ENCODE peak calls at places on chromosomes 3 and 15, in six cellular contexts. One of them, this sample, is unnamed.

GRCh38 chr3:116199063-116199462 is 246.2 kb downstream of the LSAMP start:
- DNase-seq in stomach: no peak
- DNase-seq in GM23338: no peak
- DNase-seq in GM12891: no peak
- DNase-seq in HL-60: no peak
- DNase-seq in vagina: no peak
- DNase-seq in this sample: no peak

GRCh38 chr3:16587703-16588070 is 17.5 kb downstream of the DAZL start:
- DNase-seq in stomach: no peak
- DNase-seq in GM23338: no peak
- DNase-seq in GM12891: no peak
- DNase-seq in HL-60: no peak
- DNase-seq in vagina: no peak
- DNase-seq in this sample: no peak

GRCh38 chr3:123244128-123244527 is 42.4 kb downstream of the SEC22A start:
- DNase-seq in stomach: no peak
- DNase-seq in GM23338: no peak
- DNase-seq in GM12891: no peak
- DNase-seq in HL-60: no peak
- DNase-seq in vagina: no peak
- DNase-seq in this sample: no peak

GRCh38 chr15:92306662-92307061 is 87.0 kb upstream of the ST8SIA2 start:
- DNase-seq in stomach: no peak
- DNase-seq in GM23338: peak
- DNase-seq in GM12891: no peak
- DNase-seq in HL-60: peak
- DNase-seq in vagina: no peak
- DNase-seq in this sample: no peak

GRCh38 chr3:48402281-48402732 is 27.6 kb downstream of the PLXNB1 start:
- DNase-seq in stomach: peak
- DNase-seq in GM23338: no peak
- DNase-seq in GM12891: no peak
- DNase-seq in HL-60: no peak
- DNase-seq in vagina: no peak
- DNase-seq in this sample: peak

GRCh38 chr3:78322780-78323179 is 1282.9 kb downstream of the ROBO2 start:
- DNase-seq in stomach: no peak
- DNase-seq in GM23338: peak
- DNase-seq in GM12891: no peak
- DNase-seq in HL-60: no peak
- DNase-seq in vagina: no peak
- DNase-seq in this sample: no peak

GRCh38 chr3:124234852-124235252 is 242.9 kb upstream of the ROPN1 start:
- DNase-seq in stomach: no peak
- DNase-seq in GM23338: no peak
- DNase-seq in GM12891: no peak
- DNase-seq in HL-60: no peak
- DNase-seq in vagina: no peak
- DNase-seq in this sample: no peak

GRCh38 chr3:30776186-30776815 is 118.2 kb downstream of the GADL1 start:
- DNase-seq in stomach: no peak
- DNase-seq in GM23338: no peak
- DNase-seq in GM12891: no peak
- DNase-seq in HL-60: no peak
- DNase-seq in vagina: no peak
- DNase-seq in this sample: no peak

GRCh38 chr15:22887157-22887951 is 48.9 kb downstream of the NIPA2 start:
- DNase-seq in stomach: no peak
- DNase-seq in GM23338: no peak
- DNase-seq in GM12891: no peak
- DNase-seq in HL-60: no peak
- DNase-seq in vagina: no peak
- DNase-seq in this sample: no peak

GRCh38 chr15:46502668-46503067 is 867.8 kb downstream of the SQOR start:
- DNase-seq in stomach: no peak
- DNase-seq in GM23338: peak
- DNase-seq in GM12891: no peak
- DNase-seq in HL-60: no peak
- DNase-seq in vagina: no peak
- DNase-seq in this sample: no peak

GRCh38 chr15:68363353-68363752 is 68.6 kb downstream of the ITGA11 start:
- DNase-seq in stomach: no peak
- DNase-seq in GM23338: no peak
- DNase-seq in GM12891: no peak
- DNase-seq in HL-60: no peak
- DNase-seq in vagina: no peak
- DNase-seq in this sample: no peak

GRCh38 chr3:127208483-127209100 is 15.7 kb downstream of the PRR23E start:
- DNase-seq in stomach: peak
- DNase-seq in GM23338: no peak
- DNase-seq in GM12891: no peak
- DNase-seq in HL-60: no peak
- DNase-seq in vagina: peak
- DNase-seq in this sample: peak

GRCh38 chr15:47523669-47524068 is 193.6 kb upstream of the SEMA6D start:
- DNase-seq in stomach: no peak
- DNase-seq in GM23338: no peak
- DNase-seq in GM12891: no peak
- DNase-seq in HL-60: peak
- DNase-seq in vagina: no peak
- DNase-seq in this sample: no peak

GRCh38 chr15:39918688-39919385 is 1.2 kb downstream of the GPR176 start:
- DNase-seq in stomach: no peak
- DNase-seq in GM23338: no peak
- DNase-seq in GM12891: no peak
- DNase-seq in HL-60: no peak
- DNase-seq in vagina: no peak
- DNase-seq in this sample: no peak

GRCh38 chr15:26888761-26889160 is 21.9 kb downstream of the GABRA5 start:
- DNase-seq in stomach: peak
- DNase-seq in GM23338: no peak
- DNase-seq in GM12891: no peak
- DNase-seq in HL-60: no peak
- DNase-seq in vagina: no peak
- DNase-seq in this sample: no peak

GRCh38 chr3:10983219-10983916 is 9.2 kb upstream of the SLC6A1 start:
- DNase-seq in stomach: peak
- DNase-seq in GM23338: peak
- DNase-seq in GM12891: peak
- DNase-seq in HL-60: no peak
- DNase-seq in vagina: no peak
- DNase-seq in this sample: no peak

GRCh38 chr3:197960694-197961581 is 921 bp downstream of the LMLN start:
- DNase-seq in stomach: no peak
- DNase-seq in GM23338: no peak
- DNase-seq in GM12891: no peak
- DNase-seq in HL-60: no peak
- DNase-seq in vagina: no peak
- DNase-seq in this sample: peak

GRCh38 chr15:101303408-101303807 is 8.4 kb upstream of the SNRPA1 start:
- DNase-seq in stomach: no peak
- DNase-seq in GM23338: no peak
- DNase-seq in GM12891: no peak
- DNase-seq in HL-60: no peak
- DNase-seq in vagina: no peak
- DNase-seq in this sample: no peak

GRCh38 chr15:37984368-37984767 is 49.9 kb downstream of the TMCO5A start:
- DNase-seq in stomach: no peak
- DNase-seq in GM23338: no peak
- DNase-seq in GM12891: no peak
- DNase-seq in HL-60: no peak
- DNase-seq in vagina: no peak
- DNase-seq in this sample: no peak

GRCh38 chr3:137762674-137763593 is 1.2 kb upstream of the SOX14 start:
- DNase-seq in stomach: no peak
- DNase-seq in GM23338: peak
- DNase-seq in GM12891: no peak
- DNase-seq in HL-60: no peak
- DNase-seq in vagina: no peak
- DNase-seq in this sample: no peak

GRCh38 chr3:149377408-149378111 is at the start of gene TM4SF1:
- DNase-seq in stomach: peak
- DNase-seq in GM23338: peak
- DNase-seq in GM12891: no peak
- DNase-seq in HL-60: no peak
- DNase-seq in vagina: no peak
- DNase-seq in this sample: no peak

GRCh38 chr15:33699691-33700447 is 268.4 kb upstream of the CHRM5 start:
- DNase-seq in stomach: no peak
- DNase-seq in GM23338: peak
- DNase-seq in GM12891: no peak
- DNase-seq in HL-60: no peak
- DNase-seq in vagina: no peak
- DNase-seq in this sample: no peak

GRCh38 chr3:61060421-61060861 is 190.8 kb downstream of the FHIT start:
- DNase-seq in stomach: no peak
- DNase-seq in GM23338: no peak
- DNase-seq in GM12891: no peak
- DNase-seq in HL-60: no peak
- DNase-seq in vagina: no peak
- DNase-seq in this sample: no peak

DNA sequence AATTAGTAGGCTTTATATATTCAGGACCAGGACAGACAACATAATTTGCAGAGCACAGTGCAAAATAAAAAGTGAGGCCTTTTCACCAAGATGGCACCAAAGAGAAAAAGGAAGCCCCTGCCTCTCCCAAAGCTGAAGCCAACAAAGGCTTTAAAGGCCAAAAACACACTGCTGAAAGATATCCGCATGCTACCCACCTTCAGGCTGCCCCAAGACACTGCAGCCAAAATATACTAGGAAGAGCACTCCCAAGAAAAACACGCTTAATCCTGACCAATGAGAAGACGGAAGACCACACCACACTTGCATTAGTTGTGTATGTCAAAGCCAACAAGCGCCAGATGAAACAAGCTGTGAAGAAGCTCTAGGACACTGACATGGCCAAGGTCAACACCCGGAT is 38.0 kb downstream of the PIK3CB start:
- DNase-seq in stomach: no peak
- DNase-seq in GM23338: peak
- DNase-seq in GM12891: no peak
- DNase-seq in HL-60: no peak
- DNase-seq in vagina: no peak
- DNase-seq in this sample: no peak
- TF ChIP-seq POLR2AphosphoS5 in stomach: no peak
- TF ChIP-seq POLR2AphosphoS5 in GM23338: no peak
- TF ChIP-seq POLR2AphosphoS5 in GM12891: no peak
- TF ChIP-seq POLR2AphosphoS5 in HL-60: no peak
- TF ChIP-seq POLR2AphosphoS5 in vagina: no peak
- TF ChIP-seq POLR2AphosphoS5 in this sample: no peak

DNA sequence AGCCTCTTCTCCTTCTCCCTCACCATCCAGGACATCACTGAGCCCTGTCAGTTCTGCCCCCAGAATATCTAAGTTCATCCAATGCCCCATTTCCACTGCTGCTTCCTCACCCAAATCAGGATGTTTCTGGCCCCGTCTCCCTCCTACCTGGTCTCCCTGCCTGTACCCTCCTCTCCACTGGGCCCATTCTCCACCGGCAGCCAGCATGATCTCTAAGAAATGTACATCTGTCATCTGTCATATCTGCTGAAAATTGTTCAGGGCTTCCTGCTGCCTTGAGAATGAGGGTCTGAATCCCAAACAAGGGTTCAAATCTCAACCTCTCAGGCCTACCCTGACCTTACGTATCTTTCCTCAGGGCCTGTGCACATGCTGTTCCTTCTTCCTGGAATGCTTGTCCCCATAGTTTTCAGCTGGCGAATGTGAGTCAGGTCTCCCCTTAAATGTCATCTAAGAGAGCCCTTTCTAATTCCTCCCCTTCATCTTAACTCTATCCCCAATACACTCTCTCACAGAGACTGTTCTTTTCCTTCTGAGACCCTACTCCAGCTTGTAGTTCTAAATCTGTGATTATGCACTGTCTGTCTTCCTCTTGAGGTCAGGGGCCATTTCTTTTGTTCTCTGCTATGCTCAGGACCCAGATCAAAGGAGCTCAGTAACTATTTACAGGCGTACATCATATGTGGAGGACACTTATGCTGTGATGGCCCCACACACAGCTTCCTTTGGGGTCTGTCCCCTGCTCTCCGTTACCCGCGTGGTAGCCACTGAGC is 40.8 kb downstream of the SMAD3 start:
- DNase-seq in stomach: no peak
- DNase-seq in GM23338: no peak
- DNase-seq in GM12891: no peak
- DNase-seq in HL-60: no peak
- DNase-seq in vagina: no peak
- DNase-seq in this sample: no peak
- TF ChIP-seq POLR2AphosphoS5 in stomach: no peak
- TF ChIP-seq POLR2AphosphoS5 in GM23338: no peak
- TF ChIP-seq POLR2AphosphoS5 in GM12891: no peak
- TF ChIP-seq POLR2AphosphoS5 in HL-60: no peak
- TF ChIP-seq POLR2AphosphoS5 in vagina: no peak
- TF ChIP-seq POLR2AphosphoS5 in this sample: no peak

DNA sequence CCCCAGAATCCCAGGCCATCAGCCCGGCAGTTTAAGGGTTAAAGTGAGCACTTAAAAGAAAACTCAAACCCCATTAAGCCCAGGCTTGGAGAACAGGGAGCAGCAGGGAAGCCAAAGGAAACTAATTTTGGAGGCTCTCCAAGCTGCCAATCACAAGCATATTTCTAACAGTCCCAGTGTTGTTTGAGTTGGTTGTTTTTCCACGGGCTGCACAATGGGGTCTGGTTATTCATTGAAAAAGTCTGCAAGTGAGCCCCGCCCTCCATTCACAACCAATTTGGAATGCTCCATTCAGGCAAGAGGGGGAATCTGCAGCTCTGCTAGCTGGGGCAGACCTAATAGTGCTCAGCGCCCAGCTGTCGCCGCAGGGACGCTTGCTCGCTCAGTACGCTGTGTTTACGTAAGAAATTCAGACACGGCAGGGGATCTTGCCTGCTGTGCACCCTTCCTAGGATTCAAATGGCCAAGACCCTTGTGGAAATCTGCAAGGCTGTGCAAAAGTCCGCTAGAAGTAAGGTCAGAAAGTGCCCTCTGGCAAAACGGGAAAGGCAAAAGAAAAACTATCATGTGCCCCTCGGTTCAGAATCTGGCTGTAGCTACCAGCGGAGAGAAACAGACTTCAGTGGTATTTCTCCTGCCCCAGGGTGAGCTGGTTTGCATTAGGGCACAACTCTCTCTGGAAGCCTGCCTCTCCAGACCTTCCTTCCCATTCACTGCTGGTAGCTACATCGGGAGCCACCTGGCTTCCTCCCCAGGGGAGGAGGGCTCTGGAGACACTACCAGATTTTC is 11.0 kb downstream of the ETV5 start:
- DNase-seq in stomach: peak
- DNase-seq in GM23338: peak
- DNase-seq in GM12891: no peak
- DNase-seq in HL-60: no peak
- DNase-seq in vagina: no peak
- DNase-seq in this sample: no peak
- TF ChIP-seq POLR2AphosphoS5 in stomach: no peak
- TF ChIP-seq POLR2AphosphoS5 in GM23338: peak
- TF ChIP-seq POLR2AphosphoS5 in GM12891: no peak
- TF ChIP-seq POLR2AphosphoS5 in HL-60: no peak
- TF ChIP-seq POLR2AphosphoS5 in vagina: peak
- TF ChIP-seq POLR2AphosphoS5 in this sample: no peak

DNA sequence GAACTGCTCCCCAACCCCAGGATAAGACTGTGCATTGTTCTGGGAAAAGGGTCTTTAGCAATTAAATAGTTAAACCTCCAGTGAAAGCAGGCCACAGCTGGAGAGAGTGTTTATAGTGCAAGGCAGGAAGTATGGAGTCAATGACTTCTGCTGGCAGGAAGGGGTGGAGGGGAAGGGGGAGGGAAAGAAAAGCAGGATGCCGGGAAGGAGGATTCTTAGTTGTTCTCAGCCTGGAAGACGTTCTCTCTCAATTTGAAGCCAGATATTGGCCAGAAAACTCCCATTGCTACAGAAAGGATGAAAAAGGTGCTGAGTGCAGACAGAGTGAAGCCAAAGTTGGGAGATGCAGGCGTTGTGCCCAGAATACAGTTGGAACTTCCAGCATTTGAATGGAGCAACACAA is 35.7 kb upstream of the ACTL6A start:
- DNase-seq in stomach: no peak
- DNase-seq in GM23338: peak
- DNase-seq in GM12891: no peak
- DNase-seq in HL-60: no peak
- DNase-seq in vagina: no peak
- DNase-seq in this sample: no peak
- TF ChIP-seq POLR2AphosphoS5 in stomach: peak
- TF ChIP-seq POLR2AphosphoS5 in GM23338: no peak
- TF ChIP-seq POLR2AphosphoS5 in GM12891: no peak
- TF ChIP-seq POLR2AphosphoS5 in HL-60: no peak
- TF ChIP-seq POLR2AphosphoS5 in vagina: peak
- TF ChIP-seq POLR2AphosphoS5 in this sample: no peak